ENCODE peak calls at places on chromosomes 7 and 10, in seven cellular contexts. G, L, Y, O, C, K and R are unnamed samples. For H3K27me3, the result is how much of the 10 kb centered on the place peaks cover.

GRCh38 chr7:7099584-7100014 is 82.7 kb upstream of the C1GALT1 start:
- DNase-seq in G (peak), O (peak), C (no peak), Y (peak), L (no peak), K (peak), R (peak)

GRCh38 chr10:103238506-103239252 is 7.0 kb upstream of the RPEL1 start:
- DNase-seq in K (peak), O (no peak), Y (peak), L (no peak), C (no peak), G (peak), R (no peak)

GRCh38 chr10:19014034-19014433 is 34.6 kb upstream of the MALRD1 start:
- DNase-seq in O (peak), G (no peak), L (no peak), K (peak), C (no peak), Y (peak), R (peak)

GRCh38 chr10:49679480-49679893 is at the start of gene C10orf53:
- DNase-seq in K (peak), O (no peak), L (no peak), C (no peak), G (peak), Y (peak), R (no peak)

GRCh38 chr10:59055046-59055445 is 121.4 kb upstream of the PHYHIPL start:
- DNase-seq in Y (no peak), G (no peak), O (no peak), C (no peak), K (no peak), L (no peak), R (no peak)

GRCh38 chr7:835491-836401 is 3.5 kb downstream of the SUN1 start:
- DNase-seq in O (no peak), G (no peak), Y (peak), K (no peak), L (no peak), C (peak), R (no peak)

GRCh38 chr10:17661510-17661909 is 17.6 kb downstream of the STAM start:
- DNase-seq in G (no peak), K (no peak), O (no peak), Y (no peak), C (no peak), L (no peak), R (no peak)

GRCh38 chr10:101694056-101694673 is 805 bp downstream of the FBXW4 start:
- DNase-seq in L (peak), C (peak), G (peak), K (peak), O (no peak), Y (peak), R (no peak)

GRCh38 chr7:37102518-37103137 is 346.0 kb downstream of the ELMO1 start:
- DNase-seq in L (no peak), G (no peak), O (no peak), C (no peak), Y (no peak), K (no peak), R (no peak)

GRCh38 chr10:57993302-57993701 is 274.4 kb downstream of the IPMK start:
- DNase-seq in C (no peak), K (no peak), O (no peak), G (no peak), L (no peak), Y (no peak), R (no peak)

GRCh38 chr10:82564353-82565218 is 689.6 kb downstream of the NRG3 start:
- DNase-seq in G (no peak), O (no peak), C (no peak), K (peak), L (no peak), Y (no peak), R (no peak)

GRCh38 chr10:71426058-71426605 is 29.4 kb downstream of the CDH23 start:
- DNase-seq in C (peak), G (no peak), Y (no peak), L (no peak), K (no peak), O (no peak), R (no peak)

GRCh38 chr7:14698239-14698638 is 204.3 kb downstream of the DGKB start:
- DNase-seq in L (no peak), K (no peak), C (no peak), O (no peak), G (no peak), Y (peak), R (no peak)

GRCh38 chr7:137682596-137682995 is 164.2 kb downstream of the DGKI start:
- DNase-seq in O (peak), L (no peak), Y (peak), K (peak), G (no peak), C (no peak), R (peak)

GRCh38 chr7:155333346-155334234 is 35.9 kb downstream of the INSIG1 start:
- DNase-seq in L (no peak), G (no peak), K (no peak), Y (no peak), O (no peak), C (no peak), R (no peak)
- H3K4me3 ChIP-seq in L (no peak), G (no peak), K (no peak), Y (no peak), O (no peak), C (no peak), R (no peak)

DNA sequence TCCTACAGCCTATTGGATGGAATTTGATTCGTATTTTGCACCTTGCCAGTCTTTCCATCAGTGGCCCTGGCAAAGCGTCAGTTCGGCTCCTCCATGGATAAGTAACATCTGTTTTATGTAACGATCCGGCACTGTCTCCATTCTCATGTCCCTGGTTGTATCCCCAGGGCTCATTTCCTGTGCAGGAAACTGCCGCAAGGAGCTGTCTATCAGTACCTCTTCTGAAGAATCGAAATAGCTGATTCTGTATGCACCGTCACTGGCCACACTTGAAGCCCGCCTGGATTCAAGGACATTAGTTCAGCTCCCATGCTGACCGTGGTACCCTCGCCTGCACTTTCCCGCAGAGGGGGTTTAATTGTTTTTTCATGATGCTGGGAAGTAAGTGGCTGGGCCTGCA is 53.1 kb upstream of the NPS start:
- DNase-seq in O (no peak), C (no peak), L (no peak), G (no peak), K (no peak), Y (no peak), R (no peak)
- TF ChIP-seq CTCF in O (no peak), C (no peak), L (no peak), G (no peak), K (no peak), Y (no peak), R (no peak)

DNA sequence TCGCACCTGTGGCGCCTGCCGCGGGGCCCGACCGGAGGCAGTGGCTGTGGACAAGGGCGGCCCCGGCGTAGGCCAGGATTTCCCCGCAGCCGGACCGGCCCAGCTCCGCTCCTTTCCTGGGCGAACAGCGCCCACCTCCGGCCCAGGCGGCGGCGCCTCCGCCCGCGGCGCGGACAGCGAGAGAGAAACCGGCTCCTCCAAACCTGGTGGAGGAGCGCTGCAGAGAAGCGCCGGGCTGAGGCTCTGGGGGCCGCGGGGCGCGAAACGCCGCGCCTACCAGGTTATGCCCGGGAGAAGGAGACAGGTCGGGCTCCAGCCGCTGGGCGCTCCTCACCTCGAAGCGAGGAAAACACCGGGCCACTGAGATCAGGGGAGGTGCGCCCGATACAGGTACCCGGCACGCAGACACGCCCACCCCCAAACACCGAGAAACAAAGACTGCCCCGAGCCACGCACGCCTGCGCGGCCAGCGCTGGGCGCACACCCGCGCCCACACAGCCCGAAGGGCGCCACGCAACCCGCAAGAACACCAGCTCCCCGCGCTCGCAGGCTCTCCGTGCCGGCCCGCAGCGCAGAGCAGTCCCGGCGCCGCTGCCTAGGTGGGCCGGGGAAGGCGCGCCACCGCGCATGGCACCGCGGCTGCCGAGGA is 3.3 kb downstream of the GRID1 start:
- DNase-seq in C (peak), O (no peak), G (no peak), Y (peak), L (peak), K (no peak), R (no peak)
- H3K27me3 ChIP-seq in C (half or more), O (half or more), G (under half), Y (under half), L (under half), K (under half), R (under half)

DNA sequence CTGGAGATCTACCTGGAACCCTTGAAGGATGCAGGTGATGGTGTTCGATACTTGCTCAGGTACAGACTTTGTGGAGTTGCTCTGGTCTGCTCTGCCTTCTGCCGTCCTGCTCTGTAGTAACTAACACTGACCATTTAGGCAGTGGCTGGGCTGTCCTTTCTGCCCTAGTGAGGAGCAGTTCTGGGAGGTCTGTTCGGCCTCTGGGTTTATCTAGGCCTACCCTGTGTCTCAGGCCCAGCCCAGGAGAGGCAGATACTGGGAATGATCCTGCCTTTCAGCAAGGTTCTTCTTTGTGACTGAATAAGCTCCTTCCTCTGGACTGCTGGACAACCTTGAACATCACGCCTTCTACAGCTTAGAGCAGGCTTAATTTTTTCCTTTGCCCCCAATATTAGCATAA is 1.7 kb downstream of the ZFYVE27 start:
- DNase-seq in L (no peak), O (no peak), C (no peak), K (no peak), Y (no peak), G (no peak), R (no peak)
- H3K4me3 ChIP-seq in L (no peak), O (no peak), C (peak), K (peak), Y (no peak), G (no peak), R (no peak)

GRCh38 chr7:3544202-3544601 is 243.2 kb downstream of the SDK1 start:
- DNase-seq in O (no peak), Y (no peak), K (no peak), L (no peak), C (no peak), G (no peak), R (no peak)
- TF ChIP-seq CTCF in O (peak), Y (no peak), K (no peak), L (no peak), C (no peak), G (no peak), R (no peak)

GRCh38 chr7:47471831-47472230 is 110.1 kb downstream of the TNS3 start:
- DNase-seq in O (no peak), K (no peak), L (no peak), C (no peak), G (no peak), Y (no peak), R (no peak)

GRCh38 chr7:47474211-47474936 is 107.5 kb downstream of the TNS3 start:
- DNase-seq in L (no peak), Y (no peak), O (no peak), C (no peak), K (peak), G (no peak), R (no peak)

GRCh38 chr7:47473499-47474210 is 108.3 kb downstream of the TNS3 start:
- DNase-seq in G (no peak), K (no peak), L (no peak), C (no peak), O (no peak), Y (no peak), R (no peak)

GRCh38 chr7:47471358-47471703 is 110.6 kb downstream of the TNS3 start:
- DNase-seq in K (no peak), Y (no peak), G (no peak), O (no peak), L (no peak), C (no peak), R (no peak)

DNA sequence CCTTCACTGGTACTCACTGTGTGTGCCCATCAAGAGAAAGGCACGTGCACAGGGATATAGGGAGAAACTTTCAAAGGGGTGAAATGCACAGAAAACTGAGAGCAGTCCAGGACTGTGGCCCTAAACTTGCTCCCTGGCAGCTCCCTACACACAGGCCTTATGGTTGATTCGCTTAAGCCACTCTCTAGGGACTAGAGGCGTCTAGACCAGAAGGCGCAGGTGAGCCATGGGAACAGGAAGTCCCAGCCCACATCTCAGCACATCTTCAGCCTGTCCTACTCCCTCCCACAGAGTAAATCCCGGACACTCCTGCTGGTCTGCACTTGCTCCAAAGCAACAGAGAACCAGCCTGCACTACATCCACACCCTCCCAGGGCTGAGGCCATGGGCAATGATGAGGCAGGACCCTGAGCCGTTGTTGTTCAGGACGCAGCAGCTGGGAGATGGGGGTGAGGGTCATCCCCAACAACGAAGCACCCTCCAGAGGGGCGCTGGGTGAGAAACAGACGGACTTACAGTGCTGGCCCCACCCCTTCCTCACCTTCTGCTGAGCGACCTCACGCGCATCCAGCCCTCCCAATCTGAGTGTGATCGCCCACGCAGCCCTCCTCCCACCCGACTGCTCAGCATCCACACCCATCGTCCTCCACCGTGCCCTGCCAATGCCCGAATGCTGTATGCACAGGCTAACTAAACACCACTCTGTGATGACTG is 109.3 kb downstream of the TNS3 start:
- DNase-seq in L (no peak), C (no peak), O (no peak), K (no peak), G (no peak), Y (peak), R (no peak)
- H3K27me3 ChIP-seq in L (under half), C (under half), O (under half), K (under half), G (under half), Y (under half), R (under half)

DNA sequence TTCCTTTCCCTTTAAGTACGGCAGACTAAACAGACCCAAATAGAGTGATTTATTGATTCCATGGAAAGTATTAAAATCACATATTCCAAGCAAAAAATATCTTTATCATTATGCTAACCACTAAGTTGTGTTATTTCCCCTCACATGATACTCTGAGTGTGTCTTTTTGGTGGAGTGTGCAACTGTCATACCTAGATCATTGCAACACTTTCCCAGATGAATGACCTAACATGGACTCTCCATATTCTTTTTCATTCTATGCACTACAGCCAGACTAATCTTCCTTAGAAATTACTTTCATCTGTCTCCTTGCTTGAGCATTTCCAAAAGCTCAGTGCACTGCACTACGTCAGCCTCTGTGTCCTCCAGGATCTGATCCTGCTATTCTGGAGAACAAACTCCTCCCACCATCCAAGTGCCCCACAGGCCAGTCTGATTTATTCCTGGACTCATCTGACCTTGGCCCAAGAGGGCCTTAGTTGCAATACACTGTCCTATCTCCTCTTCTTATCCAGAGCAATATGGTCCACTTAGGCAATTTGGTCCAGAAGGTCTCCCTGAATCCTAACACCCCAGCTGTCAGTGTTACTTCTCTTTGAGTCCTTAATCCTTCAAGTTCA is 263.3 kb upstream of the KLF6 start:
- DNase-seq in C (no peak), L (no peak), O (no peak), K (no peak), Y (no peak), G (no peak), R (no peak)
- H3K4me3 ChIP-seq in C (no peak), L (no peak), O (no peak), K (no peak), Y (no peak), G (no peak), R (no peak)